ENCODE peak calls at places on chromosomes 4 and X, in four cellular contexts. One of them, this sample, is unnamed.

GRCh38 chr4:664713-665231 is 9.3 kb downstream of the ATP5ME start:
- DNase-seq in endodermal cell: peak
- DNase-seq in astrocyte of the spinal cord: no peak
- DNase-seq in neural progenitor cell: no peak
- DNase-seq in this sample: no peak

GRCh38 chr4:189940178-189941004 is at the start of gene FRG1:
- DNase-seq in endodermal cell: peak
- DNase-seq in astrocyte of the spinal cord: peak
- DNase-seq in neural progenitor cell: peak
- DNase-seq in this sample: peak

GRCh38 chr4:122783301-122784215 is 43.1 kb upstream of the FGF2 start:
- DNase-seq in endodermal cell: peak
- DNase-seq in astrocyte of the spinal cord: peak
- DNase-seq in neural progenitor cell: peak
- DNase-seq in this sample: peak

GRCh38 chr4:79864470-79865190 is 208.4 kb downstream of the ANTXR2 start:
- DNase-seq in endodermal cell: no peak
- DNase-seq in astrocyte of the spinal cord: no peak
- DNase-seq in neural progenitor cell: no peak
- DNase-seq in this sample: no peak

GRCh38 chr4:155353923-155354540 is 22.7 kb downstream of the MAP9 start:
- DNase-seq in endodermal cell: peak
- DNase-seq in astrocyte of the spinal cord: peak
- DNase-seq in neural progenitor cell: peak
- DNase-seq in this sample: peak

GRCh38 chrX:107677501-107677901 is 49.2 kb downstream of the PRPS1 start:
- DNase-seq in endodermal cell: peak
- DNase-seq in astrocyte of the spinal cord: peak
- DNase-seq in neural progenitor cell: peak
- DNase-seq in this sample: peak

GRCh38 chr4:78747328-78747946 is 28.7 kb upstream of the BMP2K start:
- DNase-seq in endodermal cell: no peak
- DNase-seq in astrocyte of the spinal cord: no peak
- DNase-seq in neural progenitor cell: no peak
- DNase-seq in this sample: peak

GRCh38 chr4:122758033-122758432 is 25.5 kb downstream of the BBS12 start:
- DNase-seq in endodermal cell: no peak
- DNase-seq in astrocyte of the spinal cord: peak
- DNase-seq in neural progenitor cell: peak
- DNase-seq in this sample: peak

GRCh38 chrX:119272882-119273806 is 37.1 kb downstream of the PGRMC1 start:
- DNase-seq in endodermal cell: peak
- DNase-seq in astrocyte of the spinal cord: peak
- DNase-seq in neural progenitor cell: peak
- DNase-seq in this sample: peak

GRCh38 chr4:156475322-156475721 is 496.3 kb downstream of the PDGFC start:
- DNase-seq in endodermal cell: no peak
- DNase-seq in astrocyte of the spinal cord: peak
- DNase-seq in neural progenitor cell: peak
- DNase-seq in this sample: peak

GRCh38 chrX:141669689-141670088 is 28.9 kb downstream of the SPANXD start:
- DNase-seq in endodermal cell: no peak
- DNase-seq in astrocyte of the spinal cord: peak
- DNase-seq in neural progenitor cell: no peak
- DNase-seq in this sample: no peak

GRCh38 chr4:10196191-10196590 is 79.6 kb upstream of the WDR1 start:
- DNase-seq in endodermal cell: no peak
- DNase-seq in astrocyte of the spinal cord: no peak
- DNase-seq in neural progenitor cell: no peak
- DNase-seq in this sample: no peak

GRCh38 chrX:111444881-111445280 is 32.9 kb upstream of the DCX start:
- DNase-seq in endodermal cell: no peak
- DNase-seq in astrocyte of the spinal cord: no peak
- DNase-seq in neural progenitor cell: no peak
- DNase-seq in this sample: no peak

DNA sequence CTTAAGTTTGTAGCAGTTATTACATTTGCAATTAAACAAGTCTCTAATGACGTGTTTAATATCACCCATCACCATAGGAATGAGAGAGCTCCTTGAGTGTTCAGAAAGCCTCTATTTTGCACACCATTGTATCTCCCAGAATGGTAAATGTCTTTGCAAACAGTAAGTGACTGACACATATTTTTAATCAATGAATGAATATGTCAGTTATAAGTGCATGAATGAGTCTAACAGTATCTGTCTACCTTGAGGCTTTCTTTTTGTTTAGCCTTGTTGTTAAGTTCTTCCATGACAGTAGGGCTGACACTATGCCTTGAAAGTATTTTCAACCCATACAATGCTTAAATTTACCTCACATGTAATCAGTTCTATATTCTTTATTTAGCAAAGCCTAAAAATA is 292.2 kb downstream of the STPG2 start:
- DNase-seq in endodermal cell: no peak
- DNase-seq in astrocyte of the spinal cord: no peak
- DNase-seq in neural progenitor cell: no peak
- DNase-seq in this sample: no peak
- H3K4me3 ChIP-seq in endodermal cell: no peak
- H3K4me3 ChIP-seq in astrocyte of the spinal cord: no peak
- H3K4me3 ChIP-seq in neural progenitor cell: no peak
- H3K4me3 ChIP-seq in this sample: no peak

GRCh38 chr4:6891436-6892170 is 18.0 kb upstream of the TBC1D14 start:
- DNase-seq in endodermal cell: no peak
- DNase-seq in astrocyte of the spinal cord: no peak
- DNase-seq in neural progenitor cell: no peak
- DNase-seq in this sample: no peak

GRCh38 chr4:6893449-6894085 is 16.1 kb upstream of the TBC1D14 start:
- DNase-seq in endodermal cell: no peak
- DNase-seq in astrocyte of the spinal cord: peak
- DNase-seq in neural progenitor cell: no peak
- DNase-seq in this sample: no peak

GRCh38 chr4:6892909-6893202 is 16.8 kb upstream of the TBC1D14 start:
- DNase-seq in endodermal cell: no peak
- DNase-seq in astrocyte of the spinal cord: no peak
- DNase-seq in neural progenitor cell: no peak
- DNase-seq in this sample: no peak

GRCh38 chr4:6894086-6894478 is 15.5 kb upstream of the TBC1D14 start:
- DNase-seq in endodermal cell: no peak
- DNase-seq in astrocyte of the spinal cord: no peak
- DNase-seq in neural progenitor cell: no peak
- DNase-seq in this sample: no peak

DNA sequence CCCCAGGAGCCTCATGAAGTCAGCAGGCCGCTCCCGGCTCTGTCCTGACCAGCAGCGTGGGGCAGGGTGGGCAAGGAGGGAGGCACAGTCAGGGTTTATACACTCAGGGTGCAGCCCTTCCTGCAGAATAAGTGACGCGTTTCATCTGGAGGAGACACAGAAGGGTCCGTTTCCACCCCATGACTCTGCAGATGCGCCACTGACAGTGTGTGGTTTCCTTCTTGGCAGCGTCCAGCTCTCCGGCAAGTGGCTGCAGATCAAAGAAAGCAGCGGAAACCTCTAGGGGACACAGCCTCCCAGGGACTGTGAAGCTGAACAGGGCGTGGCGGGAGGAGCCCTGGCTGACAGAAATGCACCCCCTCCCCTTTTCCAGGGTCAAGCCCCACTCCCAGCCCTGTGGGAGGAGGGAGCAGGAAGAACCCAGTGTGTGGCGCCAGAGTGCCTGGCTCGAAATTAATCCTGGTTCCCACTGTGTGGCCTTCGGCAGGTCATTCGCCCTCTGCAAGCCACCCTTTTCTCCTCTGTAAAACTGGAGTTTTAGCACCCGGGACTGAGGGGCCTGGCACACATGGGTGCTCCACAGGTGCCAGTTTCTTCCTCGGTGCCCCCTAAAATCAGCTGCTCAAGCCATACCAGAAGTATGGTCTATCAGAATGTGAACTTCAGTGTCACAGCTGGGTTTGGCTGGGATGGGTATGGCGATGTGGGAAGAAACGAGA is 17.3 kb upstream of the TBC1D14 start:
- DNase-seq in endodermal cell: peak
- DNase-seq in astrocyte of the spinal cord: peak
- DNase-seq in neural progenitor cell: peak
- DNase-seq in this sample: peak
- TF ChIP-seq CTCF in endodermal cell: peak
- TF ChIP-seq CTCF in astrocyte of the spinal cord: peak
- TF ChIP-seq CTCF in neural progenitor cell: peak
- TF ChIP-seq CTCF in this sample: no peak

DNA sequence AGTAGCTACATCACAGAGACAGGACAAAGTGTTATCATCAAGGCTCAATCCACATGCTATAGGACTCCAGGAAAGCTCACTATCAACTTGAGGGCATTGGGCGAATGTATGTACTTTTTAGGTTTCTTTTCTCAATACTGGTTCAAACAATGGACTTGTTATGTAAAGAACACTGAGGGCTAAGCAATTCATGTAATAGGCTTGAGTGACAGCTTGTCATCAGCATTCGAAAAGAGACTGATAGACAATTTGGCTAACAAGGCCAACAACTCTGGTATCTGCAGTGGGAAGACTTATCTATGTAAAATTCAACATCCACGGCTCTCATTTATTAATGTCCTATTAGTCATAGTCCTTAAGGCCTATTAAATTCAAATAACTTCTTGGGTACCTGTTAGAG is 141.1 kb downstream of the NPNT start:
- DNase-seq in endodermal cell: no peak
- DNase-seq in astrocyte of the spinal cord: no peak
- DNase-seq in neural progenitor cell: no peak
- DNase-seq in this sample: no peak
- H3K4me3 ChIP-seq in endodermal cell: no peak
- H3K4me3 ChIP-seq in astrocyte of the spinal cord: no peak
- H3K4me3 ChIP-seq in neural progenitor cell: no peak
- H3K4me3 ChIP-seq in this sample: no peak

GRCh38 chr4:140805293-140805692 is 49.1 kb upstream of the TBC1D9 start:
- DNase-seq in endodermal cell: no peak
- DNase-seq in astrocyte of the spinal cord: no peak
- DNase-seq in neural progenitor cell: no peak
- DNase-seq in this sample: no peak

GRCh38 chr4:140806175-140806574 is 50.0 kb upstream of the TBC1D9 start:
- DNase-seq in endodermal cell: no peak
- DNase-seq in astrocyte of the spinal cord: no peak
- DNase-seq in neural progenitor cell: no peak
- DNase-seq in this sample: no peak

GRCh38 chr4:140811429-140811828 is 55.2 kb upstream of the TBC1D9 start:
- DNase-seq in endodermal cell: no peak
- DNase-seq in astrocyte of the spinal cord: no peak
- DNase-seq in neural progenitor cell: no peak
- DNase-seq in this sample: no peak

GRCh38 chr4:140809671-140810070 is 53.5 kb upstream of the TBC1D9 start:
- DNase-seq in endodermal cell: no peak
- DNase-seq in astrocyte of the spinal cord: no peak
- DNase-seq in neural progenitor cell: no peak
- DNase-seq in this sample: no peak

GRCh38 chr4:140807491-140808257 is 51.5 kb upstream of the TBC1D9 start:
- DNase-seq in endodermal cell: no peak
- DNase-seq in astrocyte of the spinal cord: peak
- DNase-seq in neural progenitor cell: no peak
- DNase-seq in this sample: peak
- TF ChIP-seq CTCF in endodermal cell: no peak
- TF ChIP-seq CTCF in astrocyte of the spinal cord: no peak
- TF ChIP-seq CTCF in neural progenitor cell: no peak
- TF ChIP-seq CTCF in this sample: no peak

GRCh38 chr4:168537086-168537485 is 40.2 kb downstream of the PALLD start:
- DNase-seq in endodermal cell: no peak
- DNase-seq in astrocyte of the spinal cord: no peak
- DNase-seq in neural progenitor cell: no peak
- DNase-seq in this sample: no peak

GRCh38 chr4:168537556-168537955 is 40.7 kb downstream of the PALLD start:
- DNase-seq in endodermal cell: no peak
- DNase-seq in astrocyte of the spinal cord: no peak
- DNase-seq in neural progenitor cell: no peak
- DNase-seq in this sample: no peak

GRCh38 chr4:168535689-168536088 is 38.8 kb downstream of the PALLD start:
- DNase-seq in endodermal cell: no peak
- DNase-seq in astrocyte of the spinal cord: no peak
- DNase-seq in neural progenitor cell: no peak
- DNase-seq in this sample: no peak

GRCh38 chr4:168534535-168534934 is 37.7 kb downstream of the PALLD start:
- DNase-seq in endodermal cell: no peak
- DNase-seq in astrocyte of the spinal cord: no peak
- DNase-seq in neural progenitor cell: no peak
- DNase-seq in this sample: no peak

GRCh38 chr4:168536448-168536847 is 39.6 kb downstream of the PALLD start:
- DNase-seq in endodermal cell: peak
- DNase-seq in astrocyte of the spinal cord: no peak
- DNase-seq in neural progenitor cell: no peak
- DNase-seq in this sample: no peak
- H3K4me3 ChIP-seq in endodermal cell: no peak
- H3K4me3 ChIP-seq in astrocyte of the spinal cord: no peak
- H3K4me3 ChIP-seq in neural progenitor cell: no peak
- H3K4me3 ChIP-seq in this sample: no peak

GRCh38 chr4:136713140-136713539 is 819.2 kb downstream of the PCDH18 start:
- DNase-seq in endodermal cell: no peak
- DNase-seq in astrocyte of the spinal cord: peak
- DNase-seq in neural progenitor cell: no peak
- DNase-seq in this sample: no peak
- TF ChIP-seq CTCF in endodermal cell: peak
- TF ChIP-seq CTCF in astrocyte of the spinal cord: peak
- TF ChIP-seq CTCF in neural progenitor cell: no peak
- TF ChIP-seq CTCF in this sample: no peak

GRCh38 chrX:39688576-39689373 is 409.0 kb downstream of the BCOR start:
- DNase-seq in endodermal cell: peak
- DNase-seq in astrocyte of the spinal cord: peak
- DNase-seq in neural progenitor cell: peak
- DNase-seq in this sample: peak

GRCh38 chrX:39688219-39688575 is 409.6 kb downstream of the BCOR start:
- DNase-seq in endodermal cell: no peak
- DNase-seq in astrocyte of the spinal cord: no peak
- DNase-seq in neural progenitor cell: no peak
- DNase-seq in this sample: no peak

GRCh38 chrX:39691724-39692123 is 406.0 kb downstream of the BCOR start:
- DNase-seq in endodermal cell: no peak
- DNase-seq in astrocyte of the spinal cord: no peak
- DNase-seq in neural progenitor cell: no peak
- DNase-seq in this sample: no peak

GRCh38 chrX:39690541-39691415 is 407.0 kb downstream of the BCOR start:
- DNase-seq in endodermal cell: no peak
- DNase-seq in astrocyte of the spinal cord: no peak
- DNase-seq in neural progenitor cell: no peak
- DNase-seq in this sample: no peak

DNA sequence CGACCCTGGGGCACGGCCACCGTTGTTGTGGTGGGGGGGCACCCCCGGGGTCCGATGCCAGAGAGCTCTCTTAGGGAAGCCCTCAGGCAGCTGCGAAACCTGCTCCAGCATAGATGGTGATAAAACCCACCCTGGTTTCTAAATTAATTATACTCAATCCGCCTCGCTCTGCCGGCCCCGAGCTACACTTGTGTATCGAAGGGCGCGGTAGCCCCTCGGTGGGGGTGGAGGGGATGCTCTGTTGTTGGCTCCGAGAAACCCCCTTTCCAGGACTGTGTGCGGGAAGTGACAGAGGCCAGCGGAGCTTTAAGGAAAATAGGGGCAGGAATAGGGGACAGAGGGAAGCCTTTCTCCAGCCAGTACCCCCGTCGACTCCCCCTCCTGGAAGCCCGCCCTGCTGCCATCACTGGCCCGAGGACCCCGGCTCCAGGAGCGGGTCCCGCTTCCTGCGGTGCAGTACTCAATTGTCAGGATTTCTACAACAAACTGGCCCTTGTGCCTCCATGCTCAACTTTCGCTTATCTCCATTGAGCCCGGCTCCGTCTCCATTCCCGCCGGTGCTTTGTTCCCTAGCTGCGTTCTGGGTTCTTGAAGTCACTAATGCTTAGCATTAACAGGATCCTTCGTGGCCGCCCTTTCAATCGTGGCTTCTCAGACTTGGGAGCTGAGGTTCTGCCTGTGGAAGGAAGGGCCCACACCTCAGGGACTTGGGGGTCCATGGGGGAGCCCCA is 408.2 kb downstream of the BCOR start:
- DNase-seq in endodermal cell: peak
- DNase-seq in astrocyte of the spinal cord: no peak
- DNase-seq in neural progenitor cell: peak
- DNase-seq in this sample: peak
- H3K4me3 ChIP-seq in endodermal cell: peak
- H3K4me3 ChIP-seq in astrocyte of the spinal cord: peak
- H3K4me3 ChIP-seq in neural progenitor cell: peak
- H3K4me3 ChIP-seq in this sample: peak